ENCODE peak calls at places on chromosomes 1 and 21, in nine cellular contexts. O is prostate gland, M is body of pancreas, C is ovary, U is heart left ventricle, G is suprapubic skin, F is spleen, D is A549, T is transverse colon. L is an unnamed sample.
A peak's percentile ranks its signal among the peaks of the same experiment; 100 is the strongest.

GRCh38 chr1:176791911-176792310 is 328.9 kb downstream of the PAPPA2 start:
- DNase-seq in O (no peak), M (no peak), C (no peak), U (no peak), G (no peak), F (no peak), D (no peak), T (no peak), L (no peak)

GRCh38 chr1:202844935-202845334 is 34.2 kb downstream of the PCAT6 start:
- DNase-seq in O (no peak), M (no peak), C (no peak), U (no peak), G (no peak), F (no peak), D (no peak), T (no peak), L (no peak)

GRCh38 chr1:62349470-62350233 is 30.4 kb upstream of the KANK4 start:
- DNase-seq in O (no peak), M (no peak), C (no peak), U (no peak), G (no peak), F (no peak), D (no peak), T (no peak), L (no peak)

GRCh38 chr1:221868894-221869293 is 127.0 kb upstream of the DUSP10 start:
- DNase-seq in O (no peak), M (no peak), C (no peak), U (no peak), G (no peak), F (no peak), D (peak; percentile 39), T (no peak), L (no peak)

GRCh38 chr1:6519935-6520621 is 28.6 kb upstream of the PLEKHG5 start:
- DNase-seq in O (peak; percentile 65), M (peak; percentile 32), C (peak; percentile 38), U (no peak), G (no peak), F (no peak), D (no peak), T (no peak), L (no peak)

GRCh38 chr21:27555996-27556395 is 589.1 kb upstream of the ADAMTS5 start:
- DNase-seq in O (no peak), M (no peak), C (no peak), U (no peak), G (no peak), F (no peak), D (no peak), T (no peak), L (no peak)

GRCh38 chr1:47181095-47181954 is 8.5 kb downstream of the PDZK1IP1 start:
- DNase-seq in O (no peak), M (no peak), C (no peak), U (no peak), G (no peak), F (peak; percentile 66), D (no peak), T (no peak), L (no peak)

GRCh38 chr21:42652527-42653491 is 612 bp upstream of the PDE9A start:
- DNase-seq in O (peak; percentile 74), M (peak; percentile 78), C (peak; percentile 57), U (peak; percentile 76), G (no peak), F (peak; percentile 85), D (peak; percentile 47), T (peak; percentile 56), L (no peak)

GRCh38 chr1:114347431-114348209 is 163.4 kb downstream of the TRIM33 start:
- DNase-seq in O (no peak), M (no peak), C (no peak), U (no peak), G (no peak), F (no peak), D (no peak), T (no peak), L (no peak)

GRCh38 chr1:36602189-36602588 is 119.5 kb upstream of the CSF3R start:
- DNase-seq in O (no peak), M (no peak), C (no peak), U (no peak), G (no peak), F (no peak), D (no peak), T (no peak), L (no peak)

GRCh38 chr1:161307230-161307768 is 2.5 kb downstream of the MPZ start:
- DNase-seq in O (no peak), M (no peak), C (no peak), U (peak; percentile 29), G (no peak), F (peak; percentile 83), D (no peak), T (no peak), L (no peak)

GRCh38 chr21:19986396-19986795 is 1011.8 kb upstream of the NCAM2 start:
- DNase-seq in O (no peak), M (no peak), C (no peak), U (no peak), G (no peak), F (no peak), D (no peak), T (no peak), L (no peak)

GRCh38 chr1:201732351-201732750 is 96.6 kb upstream of the IPO9 start:
- DNase-seq in O (no peak), M (no peak), C (no peak), U (no peak), G (no peak), F (no peak), D (no peak), T (no peak), L (no peak)

GRCh38 chr1:6822530-6823359 is 37.5 kb downstream of the CAMTA1 start:
- DNase-seq in O (no peak), M (peak; percentile 49), C (no peak), U (no peak), G (no peak), F (no peak), D (no peak), T (peak; percentile 61), L (no peak)

GRCh38 chr1:229238674-229239415 is 32.1 kb upstream of the RAB4A start:
- DNase-seq in O (peak; percentile 54), M (no peak), C (no peak), U (no peak), G (no peak), F (no peak), D (no peak), T (no peak), L (no peak)

GRCh38 chr1:165143437-165144065 is 213.0 kb downstream of the LMX1A start:
- DNase-seq in O (no peak), M (peak; percentile 36), C (no peak), U (no peak), G (no peak), F (no peak), D (no peak), T (peak; percentile 35), L (no peak)

GRCh38 chr1:215002471-215002870 is 80.1 kb upstream of the KCNK2 start:
- DNase-seq in O (no peak), M (no peak), C (no peak), U (no peak), G (no peak), F (no peak), D (no peak), T (no peak), L (no peak)

GRCh38 chr1:50913954-50914353 is 46.1 kb downstream of the FAF1 start:
- DNase-seq in O (no peak), M (no peak), C (no peak), U (no peak), G (no peak), F (no peak), D (no peak), T (no peak), L (no peak)

GRCh38 chr1:41900611-41901444 is 17.9 kb downstream of the HIVEP3 start:
- DNase-seq in O (no peak), M (no peak), C (no peak), U (no peak), G (no peak), F (no peak), D (peak; percentile 60), T (peak; percentile 31), L (no peak)

GRCh38 chr1:9539829-9540550 is 725 bp downstream of the SLC25A33 start:
- DNase-seq in O (peak; percentile 50), M (peak; percentile 62), C (peak; percentile 69), U (peak; percentile 62), G (no peak), F (peak; percentile 91), D (peak; percentile 46), T (peak; percentile 58), L (peak; percentile 70)

GRCh38 chr1:15734901-15735300 is 1.2 kb upstream of the SLC25A34 start:
- DNase-seq in O (no peak), M (peak; percentile 26), C (no peak), U (no peak), G (no peak), F (no peak), D (no peak), T (no peak), L (no peak)
- TF ChIP-seq POLR2A in O (no peak), M (no peak), C (no peak), U (no peak), G (no peak), F (no peak), D (no peak), T (no peak), L (no peak)

DNA sequence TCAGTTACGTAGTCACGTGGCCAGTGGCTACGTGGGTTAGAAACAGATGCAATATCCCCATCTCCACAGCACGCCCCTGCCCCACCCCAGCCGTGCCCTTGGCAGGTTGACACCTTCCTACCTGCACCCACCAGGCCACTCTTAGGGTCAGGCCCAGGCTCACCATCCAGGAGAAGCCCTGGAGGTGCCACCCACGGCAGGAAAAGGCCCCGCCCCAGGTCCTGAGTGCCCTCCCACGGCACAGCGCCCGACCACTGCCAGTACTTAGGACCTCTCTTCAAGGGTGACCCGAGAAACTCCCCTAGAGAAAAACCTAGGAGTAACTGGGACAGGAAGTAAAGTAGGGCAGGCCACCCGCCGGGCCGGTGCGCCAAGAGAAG is 1.5 kb downstream of the C1orf35 start:
- DNase-seq in O (no peak), M (no peak), C (no peak), U (no peak), G (no peak), F (peak; percentile 84), D (no peak), T (no peak), L (no peak)
- TF ChIP-seq POLR2A in O (no peak), M (no peak), C (no peak), U (no peak), G (no peak), F (no peak), D (no peak), T (no peak), L (no peak)

DNA sequence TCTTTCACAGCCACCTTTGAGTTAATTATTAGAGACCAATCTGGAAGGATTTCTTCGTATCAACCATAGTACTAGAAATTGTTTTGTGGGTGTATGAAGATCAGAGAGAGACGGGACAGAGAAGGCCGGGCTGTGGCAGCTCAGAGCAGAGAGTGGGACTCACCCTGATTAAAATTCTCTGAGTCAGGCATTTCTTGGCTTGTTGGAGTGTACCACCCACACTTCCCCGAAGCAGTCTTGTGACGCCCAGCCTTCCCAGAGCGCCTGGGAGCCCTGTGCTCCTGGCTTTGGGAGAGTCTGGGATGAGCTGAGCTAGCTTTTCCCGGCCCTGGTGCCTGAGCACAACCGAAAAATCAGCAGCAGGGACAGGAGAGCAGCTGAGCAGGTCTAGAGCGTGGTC is 19.4 kb downstream of the PLEKHM2 start:
- DNase-seq in O (peak; percentile 49), M (peak; percentile 62), C (peak; percentile 92), U (peak; percentile 83), G (no peak), F (no peak), D (no peak), T (peak; percentile 49), L (no peak)
- TF ChIP-seq POLR2A in O (peak; percentile 42), M (peak; percentile 10), C (peak; percentile 71), U (no peak), G (no peak), F (no peak), D (no peak), T (peak; percentile 9), L (no peak)

GRCh38 chr1:44672254-44672955 is 1.9 kb downstream of the TMEM53 start:
- DNase-seq in O (no peak), M (no peak), C (no peak), U (peak; percentile 50), G (no peak), F (peak; percentile 71), D (no peak), T (no peak), L (no peak)
- TF ChIP-seq POLR2A in O (no peak), M (no peak), C (no peak), U (no peak), G (no peak), F (no peak), D (no peak), T (no peak), L (peak; percentile 33)